ENCODE peak calls at places on chromosomes 7 and 10, in six cellular contexts. One of them, this sample, is unnamed. For H3K4me1, the result is how much of the 10 kb centered on the place peaks cover.

GRCh38 chr7:97499204-97499603 is 232.7 kb upstream of the TAC1 start:
- DNase-seq in heart right ventricle: no peak
- DNase-seq in left ventricle myocardium inferior: no peak
- DNase-seq in GM23338: peak
- DNase-seq in iPS DF 6.9: peak
- DNase-seq in ascending aorta: no peak
- DNase-seq in this sample: peak

GRCh38 chr10:129909080-129909479 is 55.0 kb downstream of the EBF3 start:
- DNase-seq in iPS DF 6.9: no peak
- DNase-seq in GM23338: no peak
- DNase-seq in left ventricle myocardium inferior: no peak
- DNase-seq in heart right ventricle: no peak
- DNase-seq in ascending aorta: no peak
- DNase-seq in this sample: no peak

GRCh38 chr7:45026984-45027773 is 27.2 kb downstream of the CCM2 start:
- DNase-seq in GM23338: no peak
- DNase-seq in heart right ventricle: no peak
- DNase-seq in left ventricle myocardium inferior: no peak
- DNase-seq in ascending aorta: no peak
- DNase-seq in iPS DF 6.9: no peak
- DNase-seq in this sample: no peak

GRCh38 chr10:63236113-63236935 is 103.2 kb downstream of the NRBF2 start:
- DNase-seq in iPS DF 6.9: no peak
- DNase-seq in left ventricle myocardium inferior: no peak
- DNase-seq in ascending aorta: no peak
- DNase-seq in heart right ventricle: no peak
- DNase-seq in GM23338: no peak
- DNase-seq in this sample: no peak

GRCh38 chr10:123536176-123536845 is 129.8 kb upstream of the GPR26 start:
- DNase-seq in left ventricle myocardium inferior: no peak
- DNase-seq in heart right ventricle: no peak
- DNase-seq in ascending aorta: no peak
- DNase-seq in GM23338: no peak
- DNase-seq in iPS DF 6.9: no peak
- DNase-seq in this sample: no peak

GRCh38 chr7:37225255-37226012 is 223.2 kb downstream of the ELMO1 start:
- DNase-seq in GM23338: peak
- DNase-seq in iPS DF 6.9: no peak
- DNase-seq in heart right ventricle: no peak
- DNase-seq in ascending aorta: no peak
- DNase-seq in left ventricle myocardium inferior: no peak
- DNase-seq in this sample: no peak

GRCh38 chr7:50307368-50308012 is 3.0 kb downstream of the IKZF1 start:
- DNase-seq in left ventricle myocardium inferior: no peak
- DNase-seq in iPS DF 6.9: no peak
- DNase-seq in GM23338: peak
- DNase-seq in heart right ventricle: no peak
- DNase-seq in ascending aorta: no peak
- DNase-seq in this sample: no peak

GRCh38 chr10:86649471-86650150 is 4.7 kb upstream of the OPN4 start:
- DNase-seq in ascending aorta: no peak
- DNase-seq in GM23338: no peak
- DNase-seq in iPS DF 6.9: no peak
- DNase-seq in heart right ventricle: no peak
- DNase-seq in left ventricle myocardium inferior: no peak
- DNase-seq in this sample: no peak

GRCh38 chr10:14060320-14061070 is 270.2 kb downstream of the FRMD4A start:
- DNase-seq in left ventricle myocardium inferior: no peak
- DNase-seq in heart right ventricle: no peak
- DNase-seq in ascending aorta: no peak
- DNase-seq in iPS DF 6.9: no peak
- DNase-seq in GM23338: no peak
- DNase-seq in this sample: no peak

GRCh38 chr7:149762610-149763009 is 10.8 kb downstream of the ZNF467 start:
- DNase-seq in GM23338: no peak
- DNase-seq in ascending aorta: no peak
- DNase-seq in heart right ventricle: no peak
- DNase-seq in iPS DF 6.9: no peak
- DNase-seq in left ventricle myocardium inferior: no peak
- DNase-seq in this sample: no peak

GRCh38 chr10:29150010-29150409 is 138.9 kb upstream of the LYZL1 start:
- DNase-seq in iPS DF 6.9: no peak
- DNase-seq in heart right ventricle: peak
- DNase-seq in left ventricle myocardium inferior: peak
- DNase-seq in GM23338: no peak
- DNase-seq in ascending aorta: no peak
- DNase-seq in this sample: no peak

GRCh38 chr10:60208676-60209269 is 180.9 kb downstream of the ANK3 start:
- DNase-seq in heart right ventricle: no peak
- DNase-seq in iPS DF 6.9: no peak
- DNase-seq in ascending aorta: no peak
- DNase-seq in GM23338: peak
- DNase-seq in left ventricle myocardium inferior: no peak
- DNase-seq in this sample: no peak

GRCh38 chr10:1515780-1516491 is 221.4 kb downstream of the ADARB2 start:
- DNase-seq in iPS DF 6.9: no peak
- DNase-seq in left ventricle myocardium inferior: no peak
- DNase-seq in GM23338: no peak
- DNase-seq in heart right ventricle: no peak
- DNase-seq in ascending aorta: no peak
- DNase-seq in this sample: no peak

GRCh38 chr10:122495406-122496340 is 34.3 kb downstream of the HTRA1 start:
- DNase-seq in iPS DF 6.9: no peak
- DNase-seq in GM23338: peak
- DNase-seq in heart right ventricle: no peak
- DNase-seq in left ventricle myocardium inferior: no peak
- DNase-seq in ascending aorta: no peak
- DNase-seq in this sample: no peak

GRCh38 chr7:66952343-66953043 is 31.5 kb downstream of the TMEM248 start:
- DNase-seq in left ventricle myocardium inferior: no peak
- DNase-seq in heart right ventricle: no peak
- DNase-seq in GM23338: no peak
- DNase-seq in ascending aorta: no peak
- DNase-seq in iPS DF 6.9: no peak
- DNase-seq in this sample: no peak

GRCh38 chr7:140698477-140698876 is 2.0 kb downstream of the NDUFB2 start:
- DNase-seq in left ventricle myocardium inferior: peak
- DNase-seq in iPS DF 6.9: no peak
- DNase-seq in heart right ventricle: peak
- DNase-seq in ascending aorta: no peak
- DNase-seq in GM23338: no peak
- DNase-seq in this sample: no peak
- H3K4me3 ChIP-seq in left ventricle myocardium inferior: peak
- H3K4me3 ChIP-seq in iPS DF 6.9: no peak
- H3K4me3 ChIP-seq in heart right ventricle: no peak
- H3K4me3 ChIP-seq in ascending aorta: no peak
- H3K4me3 ChIP-seq in GM23338: no peak
- H3K4me3 ChIP-seq in this sample: no peak

GRCh38 chr10:50565301-50566083 is 58.3 kb downstream of the SGMS1 start:
- DNase-seq in ascending aorta: no peak
- DNase-seq in GM23338: no peak
- DNase-seq in iPS DF 6.9: no peak
- DNase-seq in left ventricle myocardium inferior: no peak
- DNase-seq in heart right ventricle: no peak
- DNase-seq in this sample: no peak
- H3K4me1 ChIP-seq in ascending aorta: under half
- H3K4me1 ChIP-seq in GM23338: half or more
- H3K4me1 ChIP-seq in iPS DF 6.9: under half
- H3K4me1 ChIP-seq in left ventricle myocardium inferior: under half
- H3K4me1 ChIP-seq in heart right ventricle: under half
- H3K4me1 ChIP-seq in this sample: under half

GRCh38 chr10:42477170-42477569 is 161.2 kb downstream of the ZNF33B start:
- DNase-seq in ascending aorta: no peak
- DNase-seq in left ventricle myocardium inferior: no peak
- DNase-seq in heart right ventricle: no peak
- DNase-seq in GM23338: no peak
- DNase-seq in iPS DF 6.9: no peak
- DNase-seq in this sample: no peak

GRCh38 chr10:42476101-42476500 is 162.3 kb downstream of the ZNF33B start:
- DNase-seq in GM23338: no peak
- DNase-seq in left ventricle myocardium inferior: no peak
- DNase-seq in heart right ventricle: no peak
- DNase-seq in iPS DF 6.9: no peak
- DNase-seq in ascending aorta: no peak
- DNase-seq in this sample: no peak

GRCh38 chr10:42479057-42479456 is 159.3 kb downstream of the ZNF33B start:
- DNase-seq in left ventricle myocardium inferior: no peak
- DNase-seq in iPS DF 6.9: no peak
- DNase-seq in heart right ventricle: no peak
- DNase-seq in ascending aorta: no peak
- DNase-seq in GM23338: no peak
- DNase-seq in this sample: no peak

GRCh38 chr10:42475168-42476098 is 162.9 kb downstream of the ZNF33B start:
- DNase-seq in heart right ventricle: peak
- DNase-seq in GM23338: peak
- DNase-seq in left ventricle myocardium inferior: no peak
- DNase-seq in iPS DF 6.9: no peak
- DNase-seq in ascending aorta: no peak
- DNase-seq in this sample: no peak
- H3K4me3 ChIP-seq in heart right ventricle: no peak
- H3K4me3 ChIP-seq in GM23338: peak
- H3K4me3 ChIP-seq in left ventricle myocardium inferior: peak
- H3K4me3 ChIP-seq in iPS DF 6.9: no peak
- H3K4me3 ChIP-seq in ascending aorta: peak
- H3K4me3 ChIP-seq in this sample: no peak

DNA sequence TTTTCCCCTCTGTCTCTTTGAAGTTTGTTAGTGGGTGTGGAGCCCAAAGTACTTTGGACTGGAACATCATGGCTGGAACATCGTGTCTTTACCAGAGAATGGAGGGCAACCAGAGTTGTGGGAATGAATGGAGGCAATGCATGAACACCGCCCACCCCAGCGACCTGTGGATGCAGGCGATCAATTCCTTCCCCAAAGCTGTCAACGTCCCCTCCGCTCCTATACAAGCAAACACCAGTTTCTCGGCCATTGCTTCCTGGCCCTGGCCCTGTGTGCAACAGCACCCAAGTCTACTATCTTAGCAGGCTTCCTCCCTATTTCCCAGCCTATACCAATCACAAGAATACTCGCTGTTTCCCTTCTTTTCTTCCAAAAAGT is 62.6 kb downstream of the CARD11 start:
- DNase-seq in left ventricle myocardium inferior: no peak
- DNase-seq in GM23338: no peak
- DNase-seq in ascending aorta: no peak
- DNase-seq in iPS DF 6.9: no peak
- DNase-seq in heart right ventricle: no peak
- DNase-seq in this sample: peak
- H3K4me1 ChIP-seq in left ventricle myocardium inferior: under half
- H3K4me1 ChIP-seq in GM23338: under half
- H3K4me1 ChIP-seq in ascending aorta: under half
- H3K4me1 ChIP-seq in iPS DF 6.9: under half
- H3K4me1 ChIP-seq in heart right ventricle: under half
- H3K4me1 ChIP-seq in this sample: under half

DNA sequence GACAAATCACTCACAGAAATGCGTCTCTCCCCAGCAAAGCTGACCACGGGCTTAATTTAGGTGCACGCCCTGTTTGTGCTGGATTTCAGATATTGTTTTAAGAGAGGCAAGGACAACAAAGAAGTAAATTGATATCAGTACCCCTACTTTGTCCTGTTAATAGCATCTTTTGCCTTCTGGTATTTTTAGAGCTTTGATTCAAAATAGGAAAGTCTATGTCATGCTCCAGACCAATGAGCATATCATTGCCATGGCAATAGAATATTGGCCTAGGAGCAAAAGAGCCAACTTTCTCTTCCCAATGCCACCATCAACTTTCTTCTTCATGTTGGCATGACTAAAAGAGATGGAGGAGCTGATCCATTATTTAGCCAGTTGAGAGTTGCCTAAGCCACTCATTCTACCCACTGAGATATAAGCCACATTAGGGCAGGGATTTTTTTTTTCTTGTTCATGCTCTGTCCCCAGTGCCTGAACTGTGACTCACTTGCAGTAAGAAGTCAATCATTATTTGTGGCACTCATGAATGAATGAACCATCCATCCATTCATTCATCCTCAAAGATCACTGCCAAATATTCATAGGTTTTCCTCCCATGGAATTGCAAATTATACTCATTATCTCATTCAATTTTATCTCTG is 23.0 kb upstream of the ARID5B start:
- DNase-seq in heart right ventricle: no peak
- DNase-seq in ascending aorta: no peak
- DNase-seq in left ventricle myocardium inferior: no peak
- DNase-seq in iPS DF 6.9: no peak
- DNase-seq in GM23338: no peak
- DNase-seq in this sample: no peak
- H3K4me3 ChIP-seq in heart right ventricle: no peak
- H3K4me3 ChIP-seq in ascending aorta: no peak
- H3K4me3 ChIP-seq in left ventricle myocardium inferior: no peak
- H3K4me3 ChIP-seq in iPS DF 6.9: no peak
- H3K4me3 ChIP-seq in GM23338: no peak
- H3K4me3 ChIP-seq in this sample: no peak

GRCh38 chr10:12434277-12434676 is 84.9 kb downstream of the CAMK1D start:
- DNase-seq in ascending aorta: no peak
- DNase-seq in left ventricle myocardium inferior: no peak
- DNase-seq in GM23338: no peak
- DNase-seq in iPS DF 6.9: no peak
- DNase-seq in heart right ventricle: no peak
- DNase-seq in this sample: no peak

GRCh38 chr10:12435348-12435747 is 86.0 kb downstream of the CAMK1D start:
- DNase-seq in iPS DF 6.9: no peak
- DNase-seq in GM23338: no peak
- DNase-seq in heart right ventricle: no peak
- DNase-seq in left ventricle myocardium inferior: no peak
- DNase-seq in ascending aorta: no peak
- DNase-seq in this sample: no peak

GRCh38 chr10:12431453-12432101 is 82.2 kb downstream of the CAMK1D start:
- DNase-seq in iPS DF 6.9: no peak
- DNase-seq in GM23338: no peak
- DNase-seq in left ventricle myocardium inferior: no peak
- DNase-seq in ascending aorta: no peak
- DNase-seq in heart right ventricle: no peak
- DNase-seq in this sample: no peak

GRCh38 chr10:12430406-12430982 is 81.1 kb downstream of the CAMK1D start:
- DNase-seq in iPS DF 6.9: no peak
- DNase-seq in GM23338: no peak
- DNase-seq in ascending aorta: no peak
- DNase-seq in heart right ventricle: no peak
- DNase-seq in left ventricle myocardium inferior: no peak
- DNase-seq in this sample: no peak

GRCh38 chr10:12432402-12433189 is 83.2 kb downstream of the CAMK1D start:
- DNase-seq in GM23338: no peak
- DNase-seq in ascending aorta: no peak
- DNase-seq in heart right ventricle: no peak
- DNase-seq in left ventricle myocardium inferior: no peak
- DNase-seq in iPS DF 6.9: no peak
- DNase-seq in this sample: no peak
- H3K4me1 ChIP-seq in GM23338: under half
- H3K4me1 ChIP-seq in ascending aorta: under half
- H3K4me1 ChIP-seq in heart right ventricle: under half
- H3K4me1 ChIP-seq in left ventricle myocardium inferior: under half
- H3K4me1 ChIP-seq in iPS DF 6.9: under half
- H3K4me1 ChIP-seq in this sample: under half

This sample was measured in mucosa of descending colon.